ENCODE peak calls at places on chromosomes 6 and 20, in eight cellular contexts. D, Y, N, K, M, P, G and W are unnamed samples.

GRCh38 chr6:41747256-41748101 is at the start of gene PGC:
- DNase-seq in G (no peak), Y (peak), D (no peak), M (no peak), N (no peak), K (no peak), P (no peak), W (no peak)

GRCh38 chr6:45076217-45076616 is 251.9 kb upstream of the RUNX2 start:
- DNase-seq in N (peak), Y (no peak), M (no peak), K (no peak), D (no peak), P (peak), G (no peak), W (no peak)

GRCh38 chr20:4141616-4142240 is 126.4 kb upstream of the RNF24 start:
- DNase-seq in G (no peak), M (no peak), D (no peak), K (no peak), N (no peak), P (no peak), Y (no peak), W (no peak)

GRCh38 chr6:37321101-37321500 is 32.7 kb upstream of the RNF8 start:
- DNase-seq in M (no peak), N (no peak), Y (no peak), K (no peak), G (no peak), D (no peak), P (no peak), W (no peak)

GRCh38 chr6:20319520-20320357 is 81.9 kb upstream of the E2F3 start:
- DNase-seq in P (no peak), D (peak), N (no peak), Y (no peak), K (no peak), M (peak), G (no peak), W (no peak)

GRCh38 chr6:137001287-137001976 is 43.3 kb downstream of the IL20RA start:
- DNase-seq in N (no peak), Y (no peak), P (no peak), M (no peak), D (no peak), G (no peak), K (no peak), W (peak)

GRCh38 chr20:3735768-3736167 is 3.3 kb downstream of the HSPA12B start:
- DNase-seq in P (no peak), Y (no peak), K (no peak), D (no peak), M (no peak), G (no peak), N (no peak), W (no peak)

GRCh38 chr6:106422551-106422950 is 62.0 kb downstream of the CRYBG1 start:
- DNase-seq in N (no peak), Y (no peak), G (no peak), D (no peak), M (no peak), P (peak), K (no peak), W (no peak)

GRCh38 chr6:10633216-10633615 is 61.2 kb downstream of the C6orf52 start:
- DNase-seq in K (no peak), Y (peak), M (no peak), G (peak), P (peak), D (peak), N (peak), W (peak)

GRCh38 chr6:66740346-66740745 is 1033.3 kb upstream of the EYS start:
- DNase-seq in D (no peak), Y (no peak), N (no peak), M (no peak), G (no peak), P (no peak), K (no peak), W (no peak)

GRCh38 chr6:132813173-132813856 is 1.1 kb upstream of the RPS12 start:
- DNase-seq in P (peak), N (no peak), K (peak), D (peak), M (peak), G (no peak), Y (peak), W (peak)

GRCh38 chr20:35327074-35327976 is 35.1 kb upstream of the FAM83C start:
- DNase-seq in D (no peak), P (peak), M (no peak), Y (no peak), K (peak), N (peak), G (peak), W (peak)

GRCh38 chr6:148693882-148694484 is 52.8 kb upstream of the UST start:
- DNase-seq in G (no peak), D (no peak), K (no peak), Y (no peak), N (no peak), P (no peak), M (no peak), W (no peak)

GRCh38 chr6:35049346-35049745 is 91.8 kb downstream of the TCP11 start:
- DNase-seq in Y (no peak), G (no peak), M (peak), P (no peak), N (no peak), K (no peak), D (no peak), W (no peak)

GRCh38 chr20:61725145-61725544 is 340.5 kb downstream of the TAF4 start:
- DNase-seq in P (no peak), D (no peak), Y (no peak), N (no peak), G (no peak), M (no peak), K (no peak), W (no peak)

GRCh38 chr6:77619114-77619513 is 33.7 kb upstream of the MEI4 start:
- DNase-seq in D (no peak), Y (no peak), P (no peak), N (no peak), M (no peak), K (no peak), G (no peak), W (no peak)

GRCh38 chr20:7627734-7628663 is 312.3 kb downstream of the HAO1 start:
- DNase-seq in K (no peak), D (no peak), P (peak), G (peak), Y (peak), N (no peak), M (no peak), W (peak)

GRCh38 chr6:159910342-159910741 is 19.6 kb downstream of the MAS1 start:
- DNase-seq in P (no peak), K (no peak), N (no peak), G (no peak), Y (no peak), M (no peak), D (no peak), W (no peak)

GRCh38 chr20:61933951-61934715 is 131.5 kb downstream of the TAF4 start:
- DNase-seq in G (no peak), D (no peak), P (no peak), N (no peak), K (peak), Y (no peak), M (no peak), W (no peak)

GRCh38 chr20:36573798-36574277 is 441 bp downstream of the TGIF2 start:
- DNase-seq in P (no peak), D (peak), K (peak), G (no peak), N (no peak), M (peak), Y (peak), W (no peak)